ENCODE peak calls at places on chromosomes 12 and 14, in five cellular contexts. X is GM12865, V is T-helper 2 cell, C is foreskin keratinocyte, T is sciatic nerve. J is an unnamed sample.

GRCh38 chr14:63542231-63542999 is 762 bp downstream of the PPP2R5E start:
- DNase-seq in X (no peak), V (peak), C (peak), T (peak), J (no peak)

GRCh38 chr14:42269234-42269633 is 662.6 kb downstream of the LRFN5 start:
- DNase-seq in X (no peak), V (no peak), C (no peak), T (no peak), J (no peak)

GRCh38 chr14:39762576-39763401 is 330.6 kb upstream of the FBXO33 start:
- DNase-seq in X (peak), V (no peak), C (no peak), T (no peak), J (no peak)

GRCh38 chr12:99259040-99259934 is 388.3 kb upstream of the GARIN6 start:
- DNase-seq in X (peak), V (no peak), C (no peak), T (no peak), J (no peak)

GRCh38 chr12:114166360-114166759 is 200.2 kb upstream of the RBM19 start:
- DNase-seq in X (peak), V (no peak), C (no peak), T (no peak), J (no peak)

GRCh38 chr12:131919051-131919347 is 10.1 kb upstream of the PUS1 start:
- DNase-seq in X (no peak), V (no peak), C (no peak), T (no peak), J (no peak)

GRCh38 chr12:93378373-93379310 is 917 bp downstream of the NUDT4 start:
- DNase-seq in X (peak), V (peak), C (peak), T (peak), J (peak)

GRCh38 chr14:104877066-104877805 is 12.2 kb downstream of the CEP170B start:
- DNase-seq in X (no peak), V (no peak), C (no peak), T (no peak), J (no peak)

GRCh38 chr12:3795096-3795799 is 42.3 kb upstream of the CRACR2A start:
- DNase-seq in X (no peak), V (no peak), C (no peak), T (no peak), J (no peak)

GRCh38 chr14:72608391-72609204 is 285.3 kb downstream of the DPF3 start:
- DNase-seq in X (no peak), V (no peak), C (peak), T (no peak), J (no peak)

GRCh38 chr12:93317227-93317626 is 60.5 kb upstream of the NUDT4 start:
- DNase-seq in X (no peak), V (no peak), C (peak), T (no peak), J (no peak)

GRCh38 chr14:85479306-85479705 is 50.6 kb upstream of the FLRT2 start:
- DNase-seq in X (no peak), V (no peak), C (no peak), T (no peak), J (no peak)